ENCODE peak calls at places on chromosomes 3 and 15, in four cellular contexts. U, D, W and G are unnamed samples.

GRCh38 chr3:188947983-188948657 is 223.7 kb upstream of the TPRG1 start:
- DNase-seq in W (peak; percentile 97), D (no peak), U (peak; percentile 88), G (peak; percentile 99)

GRCh38 chr3:19213608-19214220 is 65.4 kb downstream of the KCNH8 start:
- DNase-seq in W (no peak), U (no peak), D (no peak), G (no peak)

GRCh38 chr3:16048435-16049318 is 125.8 kb upstream of the GALNT15 start:
- DNase-seq in D (peak; percentile 50), U (no peak), W (peak; percentile 68), G (peak; percentile 39)

GRCh38 chr3:177499779-177500423 is 302.6 kb upstream of the TBL1XR1 start:
- DNase-seq in U (no peak), W (no peak), D (no peak), G (peak; percentile 43)

GRCh38 chr3:63872135-63872924 is 8.7 kb downstream of the ATXN7 start:
- DNase-seq in W (no peak), D (peak; percentile 39), U (peak; percentile 43), G (no peak)

GRCh38 chr15:32898991-32899613 is 181.3 kb downstream of the GREM1 start:
- DNase-seq in U (no peak), W (no peak), D (no peak), G (no peak)

GRCh38 chr3:71288269-71288930 is 295.1 kb downstream of the FOXP1 start:
- DNase-seq in U (no peak), W (no peak), D (no peak), G (no peak)

GRCh38 chr3:13876451-13876850 is 3.4 kb downstream of the WNT7A start:
- DNase-seq in U (no peak), D (no peak), W (no peak), G (no peak)

GRCh38 chr3:48429416-48430358 is at the start of gene PLXNB1:
- DNase-seq in W (peak; percentile 40), D (no peak), U (no peak), G (peak; percentile 92)

GRCh38 chr3:5232570-5232969 is 45.1 kb downstream of the EDEM1 start:
- DNase-seq in D (no peak), U (no peak), W (no peak), G (no peak)

GRCh38 chr15:85006201-85006600 is 24.5 kb downstream of the PDE8A start:
- DNase-seq in W (no peak), D (no peak), U (no peak), G (no peak)

GRCh38 chr3:46378426-46378942 is 7.7 kb downstream of the CCR5 start:
- DNase-seq in D (peak; percentile 13), U (no peak), W (peak; percentile 57), G (peak; percentile 67)

GRCh38 chr15:47959617-47960398 is 161.0 kb upstream of the SLC24A5 start:
- DNase-seq in D (no peak), U (no peak), W (no peak), G (no peak)

GRCh38 chr3:64030741-64031140 is 7.4 kb upstream of the PSMD6 start:
- DNase-seq in D (no peak), W (peak; percentile 74), U (no peak), G (peak; percentile 76)

GRCh38 chr15:65377976-65378366 is at the start of gene IGDCC3:
- DNase-seq in U (no peak), W (no peak), D (no peak), G (peak; percentile 7)

GRCh38 chr15:41429003-41429890 is 12.4 kb downstream of the RTF1 start:
- DNase-seq in D (no peak), W (no peak), U (no peak), G (no peak)

GRCh38 chr3:124826703-124827102 is 60.5 kb downstream of the ITGB5 start:
- DNase-seq in U (no peak), D (peak; percentile 84), W (no peak), G (no peak)

GRCh38 chr15:31271706-31272557 is 54.7 kb upstream of the KLF13 start:
- DNase-seq in W (peak; percentile 4), U (no peak), D (no peak), G (no peak)

GRCh38 chr3:169348981-169349942 is 314.2 kb downstream of the MECOM start:
- DNase-seq in W (no peak), D (no peak), U (peak; percentile 52), G (no peak)

GRCh38 chr3:195896361-195897080 is 11.8 kb downstream of the TNK2 start:
- DNase-seq in W (peak; percentile 79), U (no peak), D (no peak), G (no peak)

GRCh38 chr3:149554826-149555225 is 80.3 kb downstream of the TM4SF4 start:
- DNase-seq in D (no peak), W (peak; percentile 23), U (no peak), G (no peak)

GRCh38 chr3:42032693-42033349 is 58.3 kb upstream of the TRAK1 start:
- DNase-seq in W (no peak), D (peak; percentile 93), U (peak; percentile 85), G (peak; percentile 49)

GRCh38 chr15:73437541-73438109 is 5.3 kb upstream of the REC114 start:
- DNase-seq in U (no peak), D (no peak), W (no peak), G (no peak)

GRCh38 chr15:79380755-79381499 is 51.2 kb upstream of the MINAR1 start:
- DNase-seq in D (peak; percentile 45), W (peak; percentile 60), U (peak; percentile 18), G (peak; percentile 74)

GRCh38 chr15:79381593-79381992 is 50.5 kb upstream of the MINAR1 start:
- DNase-seq in W (no peak), U (no peak), D (no peak), G (no peak)

GRCh38 chr15:79376383-79376782 is 55.8 kb upstream of the MINAR1 start:
- DNase-seq in D (no peak), W (no peak), U (no peak), G (no peak)

GRCh38 chr15:79373728-79374127 is 58.4 kb upstream of the MINAR1 start:
- DNase-seq in D (no peak), U (no peak), W (no peak), G (no peak)

DNA sequence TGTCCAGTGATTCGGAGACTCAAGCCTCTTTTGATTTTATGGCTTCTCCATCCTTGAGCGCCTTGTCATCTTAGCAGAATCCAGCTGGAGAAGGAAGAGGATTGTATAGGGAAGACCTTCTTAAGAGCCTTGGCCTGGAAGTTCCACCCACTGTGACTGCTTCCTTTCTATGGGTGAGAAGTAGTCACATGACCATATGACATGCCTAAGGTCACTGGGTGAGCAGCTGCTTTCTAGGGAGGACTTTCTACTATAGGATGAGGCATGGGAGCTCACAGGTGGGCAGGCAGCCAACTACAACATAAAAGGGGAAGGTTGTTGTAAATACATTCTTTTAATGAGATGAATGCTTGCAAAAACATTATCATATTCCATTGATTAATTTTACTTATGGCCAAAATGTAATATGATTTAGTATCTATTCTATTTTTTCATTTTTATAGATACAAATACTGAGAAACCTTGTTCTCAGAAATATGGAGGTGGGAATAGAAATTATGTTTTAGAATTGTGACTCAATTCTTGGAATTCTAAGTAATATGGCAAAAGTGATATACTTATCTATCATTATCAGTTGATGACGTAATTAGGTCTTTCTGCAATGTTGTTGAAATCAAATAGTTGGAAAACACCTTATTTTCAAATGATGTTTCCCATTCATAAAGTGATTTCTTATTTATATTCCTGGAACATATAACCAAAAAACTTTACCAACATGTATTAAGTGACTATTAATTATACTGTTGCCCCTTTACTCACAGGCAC is 53.6 kb upstream of the MINAR1 start:
- DNase-seq in U (no peak), D (no peak), W (no peak), G (no peak)
- H3K27me3 ChIP-seq in U (no peaks in the 10 kb centered on the region), D (no peaks in the 10 kb centered on the region), W (no peaks in the 10 kb centered on the region), G (no peaks in the 10 kb centered on the region)

GRCh38 chr3:160577551-160578195 is 12.3 kb upstream of the KPNA4 start:
- DNase-seq in U (no peak), W (no peak), D (no peak), G (peak; percentile 31)
- TF ChIP-seq CTCF in U (peak; percentile 45), W (peak; percentile 48), D (peak; percentile 8), G (peak; percentile 40)

GRCh38 chr15:66705277-66705927 is 3.4 kb downstream of the SMAD6 start:
- DNase-seq in W (no peak), D (no peak), U (no peak), G (no peak)
- H3K4me3 ChIP-seq in W (peak overlapping the region; percentile 78), D (peak overlapping the region; percentile 78), U (peak overlapping the region; percentile 54), G (no peak overlapping the region)

GRCh38 chr15:23564798-23565394 is 578 bp upstream of the MKRN3 start:
- DNase-seq in W (no peak), D (no peak), U (no peak), G (no peak)

GRCh38 chr15:23565395-23566069 is at the start of gene MKRN3:
- DNase-seq in D (peak; percentile 27), W (no peak), U (no peak), G (no peak)

GRCh38 chr15:23567921-23568320 is 2.4 kb downstream of the MKRN3 start:
- DNase-seq in W (no peak), U (no peak), D (no peak), G (no peak)

GRCh38 chr15:23569513-23569912 is 4.0 kb downstream of the MKRN3 start:
- DNase-seq in U (no peak), D (no peak), W (no peak), G (no peak)

DNA sequence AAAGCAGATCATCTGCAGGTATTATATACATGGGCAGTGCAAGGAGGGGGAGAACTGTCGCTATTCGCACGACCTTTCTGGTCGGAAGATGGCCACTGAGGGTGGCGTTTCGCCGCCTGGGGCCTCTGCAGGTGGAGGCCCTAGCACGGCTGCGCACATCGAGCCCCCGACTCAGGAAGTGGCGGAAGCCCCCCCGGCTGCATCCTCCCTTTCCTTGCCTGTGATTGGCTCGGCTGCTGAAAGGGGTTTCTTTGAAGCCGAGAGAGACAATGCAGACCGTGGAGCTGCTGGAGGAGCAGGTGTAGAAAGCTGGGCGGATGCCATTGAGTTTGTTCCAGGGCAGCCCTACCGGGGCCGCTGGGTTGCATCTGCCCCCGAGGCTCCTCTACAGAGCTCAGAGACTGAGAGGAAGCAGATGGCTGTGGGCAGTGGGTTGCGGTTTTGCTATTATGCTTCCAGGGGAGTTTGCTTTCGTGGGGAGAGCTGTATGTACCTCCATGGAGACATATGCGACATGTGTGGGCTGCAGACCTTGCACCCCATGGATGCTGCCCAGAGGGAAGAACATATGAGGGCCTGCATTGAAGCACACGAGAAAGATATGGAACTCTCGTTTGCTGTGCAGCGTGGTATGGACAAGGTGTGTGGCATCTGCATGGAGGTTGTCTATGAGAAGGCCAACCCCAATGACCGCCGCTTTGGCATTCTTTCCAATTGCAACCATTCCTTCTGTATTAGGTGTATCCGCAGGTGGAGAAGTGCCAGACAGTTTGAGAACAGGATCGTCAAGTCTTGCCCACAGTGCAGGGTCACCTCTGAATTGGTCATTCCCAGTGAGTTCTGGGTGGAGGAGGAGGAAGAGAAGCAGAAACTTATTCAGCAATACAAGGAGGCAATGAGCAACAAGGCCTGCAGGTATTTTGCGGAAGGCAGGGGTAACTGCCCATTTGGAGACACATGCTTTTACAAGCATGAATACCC is 886 bp downstream of the MKRN3 start:
- DNase-seq in U (no peak), W (no peak), D (no peak), G (no peak)
- H3K27me3 ChIP-seq in U (no peaks in the 10 kb centered on the region), W (peaks cover 6% of the 10 kb centered on the region), D (no peaks in the 10 kb centered on the region), G (no peaks in the 10 kb centered on the region)

DNA sequence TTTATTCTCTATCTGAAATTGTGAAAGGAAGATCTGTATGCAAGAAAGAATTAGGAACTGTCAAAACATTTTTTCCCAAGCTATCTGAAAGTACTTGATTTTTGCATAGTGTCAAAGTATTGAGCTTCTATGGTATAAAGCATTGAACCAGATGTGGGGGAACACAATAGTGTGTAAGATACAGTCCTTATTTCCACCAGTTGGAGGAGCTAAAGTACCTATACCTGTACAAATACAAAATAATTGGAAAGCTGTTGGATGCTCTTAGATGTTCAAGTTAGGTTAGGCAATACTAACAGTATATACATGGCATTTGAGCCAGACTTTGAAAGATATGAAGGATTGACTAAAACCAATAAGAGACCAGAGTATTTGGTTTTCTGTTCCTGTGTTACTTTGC is 148.4 kb downstream of the B3GALNT1 start:
- DNase-seq in U (no peak), D (no peak), W (no peak), G (no peak)
- TF ChIP-seq CTCF in U (peak; percentile 38), D (peak; percentile 39), W (peak; percentile 31), G (peak; percentile 35)

GRCh38 chr15:66588971-66589370 is 23.2 kb upstream of the LCTL start:
- DNase-seq in W (no peak), U (no peak), D (no peak), G (no peak)
- H3K4me3 ChIP-seq in W (no peak overlapping the region), U (no peak overlapping the region), D (no peak overlapping the region), G (no peak overlapping the region)